ENCODE peak calls at places on chromosome 1, in seven cellular contexts. One of them, this sample, is unnamed.

GRCh38 chr1:985126-985525 is 3.2 kb upstream of the PERM1 start:
- DNase-seq in fibroblast of lung: no peak
- DNase-seq in fibroblast of the conjunctiva: no peak
- DNase-seq in keratinocyte: no peak
- DNase-seq in dermis microvascular lymphatic vessel endothelial cell: no peak
- DNase-seq in GM06990: no peak
- DNase-seq in activated CD8-positive, alpha-beta memory T cell treated with anti-CD3 and anti-CD28 coated beads for 24 hours: no peak
- DNase-seq in this sample: no peak

GRCh38 chr1:230326971-230327891 is 98.9 kb downstream of the PGBD5 start:
- DNase-seq in activated CD8-positive, alpha-beta memory T cell treated with anti-CD3 and anti-CD28 coated beads for 24 hours: no peak
- DNase-seq in keratinocyte: no peak
- DNase-seq in fibroblast of the conjunctiva: no peak
- DNase-seq in fibroblast of lung: peak; percentile 23
- DNase-seq in GM06990: no peak
- DNase-seq in dermis microvascular lymphatic vessel endothelial cell: no peak
- DNase-seq in this sample: no peak

GRCh38 chr1:145979746-145980435 is 15.4 kb downstream of the POLR3GL start:
- DNase-seq in keratinocyte: no peak
- DNase-seq in GM06990: peak; percentile 50
- DNase-seq in fibroblast of lung: peak; percentile 52
- DNase-seq in dermis microvascular lymphatic vessel endothelial cell: no peak
- DNase-seq in fibroblast of the conjunctiva: no peak
- DNase-seq in activated CD8-positive, alpha-beta memory T cell treated with anti-CD3 and anti-CD28 coated beads for 24 hours: no peak
- DNase-seq in this sample: peak; percentile 65

GRCh38 chr1:8398086-8398485 is 80.2 kb downstream of the SLC45A1 start:
- DNase-seq in GM06990: no peak
- DNase-seq in activated CD8-positive, alpha-beta memory T cell treated with anti-CD3 and anti-CD28 coated beads for 24 hours: no peak
- DNase-seq in dermis microvascular lymphatic vessel endothelial cell: no peak
- DNase-seq in fibroblast of lung: no peak
- DNase-seq in keratinocyte: no peak
- DNase-seq in fibroblast of the conjunctiva: no peak
- DNase-seq in this sample: no peak

GRCh38 chr1:245881767-245882391 is 625.2 kb downstream of the SMYD3 start:
- DNase-seq in activated CD8-positive, alpha-beta memory T cell treated with anti-CD3 and anti-CD28 coated beads for 24 hours: no peak
- DNase-seq in fibroblast of lung: no peak
- DNase-seq in keratinocyte: no peak
- DNase-seq in fibroblast of the conjunctiva: no peak
- DNase-seq in dermis microvascular lymphatic vessel endothelial cell: no peak
- DNase-seq in GM06990: no peak
- DNase-seq in this sample: no peak

GRCh38 chr1:160978510-160978927 is 23.9 kb upstream of the ITLN2 start:
- DNase-seq in dermis microvascular lymphatic vessel endothelial cell: no peak
- DNase-seq in fibroblast of lung: no peak
- DNase-seq in fibroblast of the conjunctiva: no peak
- DNase-seq in activated CD8-positive, alpha-beta memory T cell treated with anti-CD3 and anti-CD28 coated beads for 24 hours: no peak
- DNase-seq in GM06990: no peak
- DNase-seq in keratinocyte: no peak
- DNase-seq in this sample: no peak

GRCh38 chr1:53369034-53369750 is 41.3 kb upstream of the LRP8 start:
- DNase-seq in fibroblast of the conjunctiva: no peak
- DNase-seq in fibroblast of lung: no peak
- DNase-seq in keratinocyte: no peak
- DNase-seq in GM06990: no peak
- DNase-seq in activated CD8-positive, alpha-beta memory T cell treated with anti-CD3 and anti-CD28 coated beads for 24 hours: peak; percentile 54
- DNase-seq in dermis microvascular lymphatic vessel endothelial cell: no peak
- DNase-seq in this sample: no peak

GRCh38 chr1:232334246-232334645 is 295.7 kb downstream of the SIPA1L2 start:
- DNase-seq in dermis microvascular lymphatic vessel endothelial cell: no peak
- DNase-seq in activated CD8-positive, alpha-beta memory T cell treated with anti-CD3 and anti-CD28 coated beads for 24 hours: no peak
- DNase-seq in fibroblast of the conjunctiva: no peak
- DNase-seq in fibroblast of lung: no peak
- DNase-seq in keratinocyte: no peak
- DNase-seq in GM06990: no peak
- DNase-seq in this sample: no peak

GRCh38 chr1:244860078-244860477 is 4.3 kb downstream of the HNRNPU start:
- DNase-seq in keratinocyte: no peak
- DNase-seq in fibroblast of lung: no peak
- DNase-seq in activated CD8-positive, alpha-beta memory T cell treated with anti-CD3 and anti-CD28 coated beads for 24 hours: no peak
- DNase-seq in GM06990: no peak
- DNase-seq in fibroblast of the conjunctiva: no peak
- DNase-seq in dermis microvascular lymphatic vessel endothelial cell: no peak
- DNase-seq in this sample: no peak

GRCh38 chr1:53321776-53322602 is 5.9 kb downstream of the LRP8 start:
- DNase-seq in GM06990: no peak
- DNase-seq in fibroblast of lung: no peak
- DNase-seq in dermis microvascular lymphatic vessel endothelial cell: no peak
- DNase-seq in fibroblast of the conjunctiva: no peak
- DNase-seq in keratinocyte: no peak
- DNase-seq in activated CD8-positive, alpha-beta memory T cell treated with anti-CD3 and anti-CD28 coated beads for 24 hours: no peak
- DNase-seq in this sample: no peak

This sample was measured in psoas muscle.